ENCODE peak calls at places on chromosomes 5 and 9, in four cellular contexts. One of them, this sample, is unnamed.
A peak's percentile ranks its signal among the peaks of the same experiment; 100 is the strongest.

GRCh38 chr9:35800530-35800929 is 9.1 kb downstream of the NPR2 start:
- DNase-seq in amniotic stem cell: no peak
- DNase-seq in cardiac muscle cell: no peak
- DNase-seq in suprapubic skin: no peak
- DNase-seq in this sample: no peak

GRCh38 chr5:154271936-154272514 is 81.5 kb downstream of the GALNT10 start:
- DNase-seq in amniotic stem cell: no peak
- DNase-seq in suprapubic skin: no peak
- DNase-seq in cardiac muscle cell: no peak
- DNase-seq in this sample: no peak

GRCh38 chr5:50966986-50967385 is 300.5 kb downstream of the PARP8 start:
- DNase-seq in cardiac muscle cell: no peak
- DNase-seq in amniotic stem cell: no peak
- DNase-seq in suprapubic skin: no peak
- DNase-seq in this sample: no peak

GRCh38 chr5:139942243-139942642 is 100.9 kb downstream of the NRG2 start:
- DNase-seq in cardiac muscle cell: no peak
- DNase-seq in amniotic stem cell: no peak
- DNase-seq in suprapubic skin: no peak
- DNase-seq in this sample: no peak

GRCh38 chr9:101029300-101030021 is 934 bp downstream of the PLPPR1 start:
- DNase-seq in amniotic stem cell: no peak
- DNase-seq in cardiac muscle cell: peak; percentile 26
- DNase-seq in suprapubic skin: no peak
- DNase-seq in this sample: no peak

GRCh38 chr5:123505633-123506032 is 6.3 kb upstream of the CSNK1G3 start:
- DNase-seq in suprapubic skin: no peak
- DNase-seq in amniotic stem cell: no peak
- DNase-seq in cardiac muscle cell: no peak
- DNase-seq in this sample: no peak

GRCh38 chr9:130174920-130175321 is 2.7 kb downstream of the NCS1 start:
- DNase-seq in suprapubic skin: no peak
- DNase-seq in amniotic stem cell: no peak
- DNase-seq in cardiac muscle cell: peak; percentile 48
- DNase-seq in this sample: no peak

GRCh38 chr5:139459451-139459934 is 3.0 kb downstream of the ECSCR start:
- DNase-seq in suprapubic skin: no peak
- DNase-seq in cardiac muscle cell: no peak
- DNase-seq in amniotic stem cell: no peak
- DNase-seq in this sample: peak; percentile 64

GRCh38 chr5:120358949-120359348 is 105.2 kb upstream of the PRR16 start:
- DNase-seq in cardiac muscle cell: no peak
- DNase-seq in amniotic stem cell: no peak
- DNase-seq in suprapubic skin: no peak
- DNase-seq in this sample: no peak

GRCh38 chr9:124594215-124594614 is 87.0 kb upstream of the NR5A1 start:
- DNase-seq in cardiac muscle cell: no peak
- DNase-seq in suprapubic skin: no peak
- DNase-seq in amniotic stem cell: no peak
- DNase-seq in this sample: no peak